ENCODE peak calls at places on chromosome 16, in seven cellular contexts. S is NCI-H1694; B is MV-4-11; W is activated CD4-positive, alpha-beta T cell treated with anti-CD3 and anti-CD28 coated beads, Interleukin-2, amount 50 U/mL, for 1 hour; M is hepatocyte; J is naive thymus-derived CD8-positive, alpha-beta T cell; X is AG09319. I is an unnamed sample.
A peak's percentile ranks its signal among the peaks of the same experiment; 100 is the strongest.

GRCh38 chr16:17194190-17194780 is 276.5 kb downstream of the XYLT1 start:
- DNase-seq in J (peak; percentile 75), X (no peak), M (peak; percentile 52), B (no peak), S (peak; percentile 7), W (peak; percentile 62), I (no peak)

GRCh38 chr16:5059386-5060072 is 6.2 kb downstream of the C16orf89 start:
- DNase-seq in J (no peak), M (no peak), X (no peak), B (no peak), S (no peak), W (no peak), I (no peak)

GRCh38 chr16:2528161-2529060 is 2.8 kb downstream of the CEMP1 start:
- DNase-seq in J (no peak), W (no peak), S (no peak), M (no peak), B (no peak), X (no peak), I (no peak)

GRCh38 chr16:83901101-83901500 is 2.2 kb downstream of the MLYCD start:
- DNase-seq in B (no peak), M (no peak), S (no peak), J (no peak), W (no peak), X (no peak), I (no peak)

GRCh38 chr16:22206847-22207714 is 1.0 kb downstream of the EEF2K start:
- DNase-seq in B (peak; percentile 77), X (no peak), W (peak; percentile 27), J (peak; percentile 65), S (peak; percentile 38), M (peak; percentile 69), I (peak; percentile 67)

GRCh38 chr16:12186774-12187335 is 210.3 kb downstream of the SNX29 start:
- DNase-seq in J (no peak), M (no peak), S (no peak), X (no peak), W (no peak), B (no peak), I (no peak)

GRCh38 chr16:49634235-49635008 is 221.5 kb downstream of the ZNF423 start:
- DNase-seq in S (no peak), X (no peak), W (no peak), M (no peak), J (no peak), B (no peak), I (no peak)

GRCh38 chr16:31128711-31129567 is 6.6 kb downstream of the PRSS8 start:
- DNase-seq in M (peak; percentile 41), B (peak; percentile 95), W (no peak), X (no peak), S (no peak), J (no peak), I (no peak)

GRCh38 chr16:78402797-78403196 is 303.3 kb downstream of the WWOX start:
- DNase-seq in M (no peak), J (no peak), W (no peak), X (no peak), B (no peak), S (no peak), I (no peak)

GRCh38 chr16:2149630-2150417 is 1.4 kb downstream of the RAB26 start:
- DNase-seq in X (no peak), S (no peak), J (no peak), M (no peak), W (no peak), B (no peak), I (no peak)

GRCh38 chr16:21603920-21604319 is 4.5 kb downstream of the METTL9 start:
- DNase-seq in J (no peak), B (peak; percentile 84), X (no peak), W (no peak), S (no peak), M (peak; percentile 41), I (no peak)

GRCh38 chr16:85570735-85571562 is 42.2 kb upstream of the GSE1 start:
- DNase-seq in M (no peak), X (no peak), J (peak; percentile 69), S (no peak), W (no peak), B (peak; percentile 99), I (no peak)

GRCh38 chr16:4550587-4550986 is 5.6 kb upstream of the C16orf96 start:
- DNase-seq in M (no peak), S (no peak), W (no peak), X (no peak), J (no peak), B (no peak), I (no peak)

I was measured in NCI-H2171 treated with DMSO at 0.1 percent for 48 hours.